ENCODE peak calls at places on chromosomes 7 and 10, in four cellular contexts. M is A549, T is HepG2, N is psoas muscle. R is an unnamed sample.
A peak's percentile ranks its signal among the peaks of the same experiment; 100 is the strongest.

GRCh38 chr10:88866454-88866853 is 13.6 kb upstream of the STAMBPL1 start:
- DNase-seq in M (no peak), N (no peak), T (no peak), R (no peak)

GRCh38 chr7:79287976-79288375 is 165.5 kb downstream of the MAGI2 start:
- DNase-seq in N (no peak), M (no peak), T (no peak), R (no peak)

GRCh38 chr10:52870562-52870961 is 98.0 kb upstream of the MBL2 start:
- DNase-seq in N (no peak), M (no peak), T (no peak), R (no peak)

GRCh38 chr10:92903633-92904032 is 55.3 kb downstream of the EXOC6 start:
- DNase-seq in M (no peak), T (peak; percentile 61), N (no peak), R (no peak)

GRCh38 chr7:157816526-157817250 is 479.9 kb downstream of the DNAJB6 start:
- DNase-seq in T (no peak), M (no peak), N (no peak), R (no peak)

GRCh38 chr10:113140612-113141011 is 190.6 kb downstream of the TCF7L2 start:
- DNase-seq in M (no peak), T (no peak), N (no peak), R (no peak)

GRCh38 chr10:504131-504611 is 185.3 kb downstream of the DIP2C start:
- DNase-seq in M (no peak), N (no peak), T (no peak), R (peak; percentile 23)

GRCh38 chr7:137484326-137484725 is 140.8 kb upstream of the PTN start:
- DNase-seq in T (no peak), M (no peak), N (no peak), R (no peak)

DNA sequence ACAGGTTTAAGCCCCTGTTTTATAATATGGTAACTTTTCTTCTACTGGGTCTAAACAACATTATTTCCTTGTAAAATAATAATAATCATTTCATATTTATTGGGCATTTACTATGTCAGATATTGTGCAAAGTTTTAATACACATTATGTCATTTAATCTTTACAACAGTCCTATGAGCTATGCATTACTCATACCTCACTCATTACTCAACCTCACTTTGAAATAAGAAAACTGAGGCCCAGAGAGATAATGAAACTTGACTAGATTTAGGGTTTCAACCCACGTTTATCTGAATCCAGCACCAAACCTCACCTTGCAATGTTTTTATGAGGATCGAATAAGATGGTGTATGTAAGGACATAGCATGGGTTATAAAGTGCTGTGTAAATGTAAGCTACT is 153.2 kb upstream of the SLC13A1 start:
- DNase-seq in T (no peak), N (no peak), M (no peak), R (no peak)
- TF ChIP-seq CTCF in T (no peak), N (no peak), M (no peak), R (no peak)

GRCh38 chr10:58965855-58966254 is 210.6 kb upstream of the PHYHIPL start:
- DNase-seq in N (no peak), M (no peak), T (peak; percentile 81), R (no peak)

GRCh38 chr10:58970160-58970915 is 206.1 kb upstream of the PHYHIPL start:
- DNase-seq in N (no peak), M (no peak), T (no peak), R (no peak)

GRCh38 chr10:58969578-58969977 is 206.9 kb upstream of the PHYHIPL start:
- DNase-seq in T (no peak), N (no peak), M (no peak), R (no peak)

GRCh38 chr10:58971211-58971610 is 205.2 kb upstream of the PHYHIPL start:
- DNase-seq in M (no peak), N (no peak), T (no peak), R (no peak)

GRCh38 chr10:58967551-58968418 is 208.7 kb upstream of the PHYHIPL start:
- DNase-seq in T (peak; percentile 93), N (no peak), M (peak; percentile 43), R (peak; percentile 73)
- H3K4me3 ChIP-seq in T (peak overlapping the region; percentile 33), N (no peak overlapping the region), M (no peak overlapping the region), R (peak overlapping the region; percentile 44)

DNA sequence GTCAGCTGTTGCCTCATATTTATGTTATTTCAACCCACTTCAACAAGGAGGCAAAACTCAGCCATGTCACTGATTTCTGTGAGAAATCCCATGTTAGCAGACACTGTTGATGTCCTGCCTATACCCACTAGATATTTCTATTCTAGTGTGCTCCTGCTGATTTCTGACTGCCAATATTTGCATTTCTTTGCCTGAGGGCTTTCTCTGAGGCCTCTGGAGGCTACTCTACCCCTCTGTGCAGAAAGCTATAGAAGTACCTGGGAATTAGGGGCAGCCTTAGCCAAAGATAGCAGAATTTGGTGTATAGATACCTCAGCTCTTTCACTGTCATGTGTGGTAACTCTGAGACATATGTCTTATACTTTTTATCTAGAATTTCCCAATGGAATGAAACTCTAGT is 348.8 kb downstream of the SORCS3 start:
- DNase-seq in M (no peak), N (no peak), T (no peak), R (no peak)
- H3K27ac ChIP-seq in M (no peak overlapping the region), N (no peak overlapping the region), T (no peak overlapping the region), R (no peak overlapping the region)

DNA sequence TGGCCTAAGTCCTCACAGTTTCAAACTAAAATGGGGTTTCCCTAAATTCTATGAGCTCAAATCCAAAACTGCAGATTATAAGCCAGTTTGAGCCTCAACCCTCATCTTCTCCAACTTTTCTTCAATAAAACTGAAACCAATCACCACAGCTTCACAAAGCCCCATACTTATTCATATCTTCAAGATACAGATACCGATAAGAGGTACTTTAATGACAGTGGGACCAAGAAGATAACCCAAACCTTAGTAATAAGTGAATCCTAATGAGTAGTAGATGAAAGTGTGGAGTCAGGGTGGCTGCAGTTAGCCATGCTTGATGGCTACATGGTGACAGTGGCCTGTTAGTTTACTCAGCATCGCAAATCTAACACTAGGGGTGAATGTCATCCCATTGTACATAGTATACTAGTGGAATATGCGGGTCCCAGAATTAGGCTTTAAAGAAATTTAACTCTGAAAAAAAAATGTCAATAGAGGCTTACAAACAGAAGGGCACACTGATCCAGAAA is 395.8 kb upstream of the PHF14 start:
- DNase-seq in T (no peak), N (no peak), M (no peak), R (no peak)
- TF ChIP-seq CTCF in T (no peak), N (no peak), M (no peak), R (no peak)

GRCh38 chr10:18343573-18343972 is 203.3 kb downstream of the CACNB2 start:
- DNase-seq in M (no peak), N (no peak), T (no peak), R (no peak)

GRCh38 chr10:18341063-18341462 is 200.8 kb downstream of the CACNB2 start:
- DNase-seq in N (no peak), M (no peak), T (no peak), R (no peak)

GRCh38 chr10:18345308-18345707 is 205.1 kb downstream of the CACNB2 start:
- DNase-seq in T (no peak), N (no peak), M (no peak), R (no peak)

DNA sequence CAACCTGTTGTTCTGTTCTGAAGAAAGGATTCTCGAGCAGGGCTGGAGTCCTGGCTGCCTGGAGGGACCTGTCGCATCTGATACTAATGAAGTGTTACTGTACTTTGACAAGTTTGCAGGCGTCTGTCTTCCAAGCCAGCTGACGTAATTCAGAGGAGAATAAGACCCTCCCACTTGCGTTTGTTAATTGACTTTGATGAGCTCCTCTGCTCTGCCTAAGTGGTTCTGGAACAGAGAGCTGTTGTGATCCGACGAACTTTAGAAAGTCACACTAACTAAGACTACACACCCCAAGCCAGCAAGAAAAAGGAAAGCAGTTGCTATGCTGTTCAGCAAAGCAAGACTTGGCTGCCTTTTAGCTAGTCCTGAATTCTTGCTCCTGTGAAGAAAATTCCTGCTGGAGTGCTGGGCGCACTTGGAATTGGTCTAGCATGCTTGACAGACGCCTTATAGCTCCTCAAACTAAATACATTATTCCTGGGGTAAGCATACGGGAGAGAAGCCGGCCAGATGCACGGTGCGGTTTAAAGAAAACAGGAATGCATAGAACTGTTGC is 200.3 kb downstream of the CACNB2 start:
- DNase-seq in T (no peak), M (no peak), N (no peak), R (no peak)
- H3K4me3 ChIP-seq in T (no peak overlapping the region), M (no peak overlapping the region), N (peak overlapping the region; percentile 33), R (peak overlapping the region; percentile 48)